ENCODE peak calls at places on chromosomes 12 and 14, in four cellular contexts. O is mesendoderm, B is IMR-90, F is H1. T is an unnamed sample.

GRCh38 chr12:4910502-4911315 is 1.0 kb downstream of the KCNA1 start:
- DNase-seq in O (no peak), B (no peak), F (peak; percentile 60), T (no peak)

GRCh38 chr12:49637401-49637800 is 14.0 kb downstream of the PRPF40B start:
- DNase-seq in F (no peak), O (peak; percentile 46), B (no peak), T (no peak)

GRCh38 chr14:50792058-50792477 is 38.9 kb downstream of the NIN start:
- DNase-seq in F (no peak), B (no peak), O (no peak), T (no peak)

GRCh38 chr14:105335735-105336476 is 21.4 kb downstream of the PACS2 start:
- DNase-seq in F (no peak), O (no peak), B (no peak), T (no peak)

GRCh38 chr12:69059465-69060457 is 126.8 kb upstream of the CPM start:
- DNase-seq in B (peak; percentile 96), F (no peak), O (peak; percentile 75), T (no peak)

GRCh38 chr12:49200882-49201594 is 12.2 kb upstream of the TUBA1A start:
- DNase-seq in F (no peak), O (peak; percentile 93), B (peak; percentile 89), T (no peak)

GRCh38 chr12:81000831-81001230 is 63.1 kb upstream of the LIN7A start:
- DNase-seq in B (no peak), O (no peak), F (no peak), T (no peak)

GRCh38 chr14:59282366-59282765 is 93.9 kb downstream of the DAAM1 start:
- DNase-seq in B (peak; percentile 79), O (no peak), F (no peak), T (no peak)

GRCh38 chr12:5988659-5989116 is 43.6 kb upstream of the ANO2 start:
- DNase-seq in F (peak; percentile 86), O (peak; percentile 92), B (peak; percentile 71), T (peak; percentile 65)

GRCh38 chr12:63064080-63064479 is 86.9 kb downstream of the AVPR1A start:
- DNase-seq in F (no peak), O (no peak), B (peak; percentile 46), T (no peak)

GRCh38 chr14:58332514-58332913 is 34.2 kb downstream of the ARID4A start:
- DNase-seq in O (no peak), B (no peak), F (no peak), T (no peak)

GRCh38 chr14:74875204-74875603 is 741 bp downstream of the PROX2 start:
- DNase-seq in B (no peak), F (no peak), O (no peak), T (no peak)

GRCh38 chr14:99579903-99580570 is 24.0 kb downstream of the CCDC85C start:
- DNase-seq in B (peak; percentile 77), O (peak; percentile 92), F (no peak), T (no peak)

GRCh38 chr12:95740751-95741150 is 49.8 kb downstream of the NTN4 start:
- DNase-seq in F (no peak), O (no peak), B (no peak), T (no peak)

GRCh38 chr12:55828357-55828756 is 1.0 kb downstream of the DNAJC14 start:
- DNase-seq in O (no peak), B (no peak), F (no peak), T (no peak)

GRCh38 chr12:72547593-72547992 is 275.4 kb downstream of the TRHDE start:
- DNase-seq in B (peak; percentile 72), O (peak; percentile 26), F (no peak), T (no peak)

GRCh38 chr12:80676856-80677255 is 30.6 kb upstream of the MYF6 start:
- DNase-seq in F (no peak), O (no peak), B (no peak), T (no peak)

GRCh38 chr12:119157528-119157927 is 21.2 kb upstream of the HSPB8 start:
- DNase-seq in F (no peak), O (no peak), B (no peak), T (no peak)

GRCh38 chr12:127623362-127623761 is 643.6 kb upstream of the TMEM132C start:
- DNase-seq in O (no peak), F (no peak), B (no peak), T (no peak)

GRCh38 chr12:113270709-113271009 is 49.4 kb downstream of the TPCN1 start:
- DNase-seq in O (no peak), B (no peak), F (no peak), T (no peak)

GRCh38 chr14:52268191-52269061 is 928 bp downstream of the PTGDR start:
- DNase-seq in F (peak; percentile 77), O (peak; percentile 31), B (peak; percentile 13), T (peak; percentile 15)

GRCh38 chr12:29088611-29089219 is 60.4 kb upstream of the FAR2 start:
- DNase-seq in B (peak; percentile 16), O (peak; percentile 53), F (no peak), T (no peak)

GRCh38 chr12:32507559-32508276 is 108.4 kb downstream of the FGD4 start:
- DNase-seq in O (no peak), B (no peak), F (no peak), T (no peak)

GRCh38 chr14:77904218-77904617 is 104.3 kb downstream of the ADCK1 start:
- DNase-seq in O (no peak), B (no peak), F (no peak), T (no peak)

GRCh38 chr12:111451649-111452129 is 46.0 kb downstream of the SH2B3 start:
- DNase-seq in B (peak; percentile 59), O (peak; percentile 54), F (peak; percentile 41), T (peak; percentile 23)

GRCh38 chr14:55102141-55102547 is 26.9 kb upstream of the LGALS3 start:
- DNase-seq in B (peak; percentile 96), O (peak; percentile 81), F (no peak), T (no peak)

GRCh38 chr14:50001999-50002925 is 109.4 kb downstream of the ARF6 start:
- DNase-seq in F (no peak), B (no peak), O (no peak), T (no peak)

GRCh38 chr14:68232643-68233055 is 413.1 kb downstream of the RAD51B start:
- DNase-seq in O (no peak), B (peak; percentile 99), F (no peak), T (no peak)

GRCh38 chr12:27057543-27057942 is 24.8 kb downstream of the C12orf71 start:
- DNase-seq in O (no peak), B (no peak), F (no peak), T (no peak)

GRCh38 chr12:131190965-131191364 is 237.3 kb downstream of the ADGRD1 start:
- DNase-seq in F (no peak), O (no peak), B (no peak), T (no peak)

GRCh38 chr12:51923506-51924365 is 16.4 kb downstream of the ACVRL1 start:
- DNase-seq in B (no peak), F (peak; percentile 93), O (peak; percentile 47), T (no peak)

GRCh38 chr12:19131020-19131431 is 1.5 kb downstream of the PLEKHA5 start:
- DNase-seq in O (peak; percentile 79), B (peak; percentile 60), F (no peak), T (peak; percentile 15)

GRCh38 chr12:19130224-19131019 is 889 bp downstream of the PLEKHA5 start:
- DNase-seq in B (no peak), O (peak; percentile 76), F (peak; percentile 73), T (peak; percentile 33)

GRCh38 chr12:19127270-19127669 is 2.3 kb upstream of the PLEKHA5 start:
- DNase-seq in B (no peak), F (no peak), O (no peak), T (no peak)

GRCh38 chr12:19129121-19129485 is 430 bp upstream of the PLEKHA5 start:
- DNase-seq in B (peak; percentile 29), F (no peak), O (no peak), T (no peak)

DNA sequence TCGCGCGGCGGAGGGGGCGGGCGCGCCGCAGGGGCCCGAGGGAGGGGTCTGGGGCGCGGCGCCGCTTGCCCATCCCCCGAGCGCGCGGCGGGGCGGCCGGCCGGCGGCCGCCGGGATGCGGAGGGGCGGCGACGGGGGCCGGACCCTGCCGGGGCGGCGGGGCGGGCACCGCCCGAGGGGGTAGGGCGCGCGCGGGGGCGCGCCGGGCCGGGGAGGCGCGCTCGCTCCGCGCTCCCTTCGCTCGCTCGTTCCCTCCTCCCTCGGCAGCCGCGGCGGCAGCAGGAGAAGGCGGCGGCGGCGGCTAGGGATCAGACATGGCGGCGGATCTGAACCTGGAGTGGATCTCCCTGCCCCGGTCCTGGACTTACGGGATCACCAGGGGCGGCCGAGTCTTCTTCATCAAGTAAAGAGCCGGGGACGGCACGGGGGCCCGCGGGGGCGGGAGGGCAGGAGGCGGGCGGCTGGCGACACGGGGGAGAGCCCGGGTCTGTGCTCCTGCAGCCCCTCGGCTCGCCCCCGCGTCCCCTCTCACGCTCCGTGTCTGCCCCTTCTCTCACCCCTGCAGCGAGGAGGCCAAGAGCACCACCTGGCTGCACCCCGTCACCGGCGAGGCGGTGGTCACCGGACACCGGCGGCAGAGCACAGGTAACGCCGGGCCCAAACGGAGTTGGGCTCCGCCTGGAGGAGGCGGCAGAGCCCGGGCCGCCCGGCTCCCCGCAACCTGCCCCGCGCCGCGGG is at the start of gene PLEKHA5:
- DNase-seq in F (peak; percentile 86), O (peak; percentile 81), B (peak; percentile 64), T (peak; percentile 71)
- H3K23ac ChIP-seq in F (no peak within 1 kb of the TSS), O (no peak within 1 kb of the TSS), B (peak within 1 kb of the TSS; percentile 85), T (peak within 1 kb of the TSS; percentile 96)

GRCh38 chr12:120467439-120467838 is 2.1 kb downstream of the SRSF9 start:
- DNase-seq in B (no peak), F (no peak), O (no peak), T (no peak)

GRCh38 chr12:120466560-120467315 is 2.8 kb downstream of the SRSF9 start:
- DNase-seq in F (peak; percentile 60), B (peak; percentile 45), O (peak; percentile 66), T (no peak)

GRCh38 chr12:120460157-120460556 is 9.4 kb downstream of the SRSF9 start:
- DNase-seq in B (no peak), F (no peak), O (no peak), T (no peak)

GRCh38 chr12:120462099-120462640 is 7.4 kb downstream of the SRSF9 start:
- DNase-seq in O (no peak), B (no peak), F (no peak), T (no peak)

DNA sequence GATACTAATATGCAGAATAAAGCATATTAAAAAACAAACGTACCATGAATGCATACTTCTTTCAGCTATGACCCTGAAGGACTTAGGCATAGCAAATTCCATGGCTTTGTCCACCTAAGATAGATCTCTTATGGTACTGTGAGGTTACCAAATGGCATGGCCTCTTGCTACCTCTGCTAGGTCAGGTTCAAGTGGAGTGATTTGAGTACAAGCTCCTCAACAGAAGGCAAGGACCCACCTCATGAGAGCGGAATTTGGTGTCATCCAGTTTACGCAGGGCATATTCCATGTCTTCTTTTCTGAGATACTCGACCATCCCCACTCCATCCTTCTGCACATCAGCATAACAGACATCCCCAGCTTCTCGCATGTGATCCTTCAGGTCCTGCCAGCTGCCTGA is 5.8 kb downstream of the SRSF9 start:
- DNase-seq in F (no peak), O (no peak), B (no peak), T (no peak)
- H3K36me3 ChIP-seq in F (peaks cover 43% of the 10 kb centered on the region), O (peaks cover 28% of the 10 kb centered on the region), B (peaks cover 58% of the 10 kb centered on the region), T (peaks cover 88% of the 10 kb centered on the region)

GRCh38 chr14:83714141-83714540 is 1815.8 kb upstream of the FLRT2 start:
- DNase-seq in O (no peak), B (no peak), F (no peak), T (no peak)
- H3K23ac ChIP-seq in O (no peak overlapping the region), B (no peak overlapping the region), F (no peak overlapping the region), T (no peak overlapping the region)

DNA sequence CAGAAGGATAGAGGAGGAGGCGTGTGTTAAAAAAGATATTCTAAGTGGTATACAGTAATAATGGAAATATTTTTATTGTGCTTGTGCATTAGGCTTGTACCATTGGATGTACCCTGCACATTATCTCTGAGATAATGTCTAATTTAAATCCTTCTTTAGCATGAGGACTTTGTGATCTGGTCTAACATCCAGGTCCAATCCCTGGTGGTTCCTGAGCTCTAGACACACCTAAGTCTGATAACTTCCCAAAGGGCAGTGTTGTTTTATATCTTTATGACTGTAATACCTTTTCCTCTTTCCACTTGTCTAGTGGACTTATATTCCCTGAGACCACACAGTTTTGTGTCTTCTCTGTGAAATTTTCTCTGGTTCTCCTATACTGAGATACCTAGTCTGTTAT is 20.7 kb downstream of the PRPF39 start:
- DNase-seq in F (no peak), O (no peak), B (no peak), T (no peak)
- H3K36me3 ChIP-seq in F (peaks cover 6% of the 10 kb centered on the region), O (peaks cover 3% of the 10 kb centered on the region), B (peaks cover 22% of the 10 kb centered on the region), T (peaks cover 100% of the 10 kb centered on the region)